ENCODE peak calls at places on chromosomes 11 and 22, in eight cellular contexts. One of them, this sample, is unnamed.

GRCh38 chr22:44957267-44957905 is 52.4 kb downstream of the PHF21B start:
- DNase-seq in PC-3: peak
- DNase-seq in transverse colon: no peak
- DNase-seq in IMR-90: peak
- DNase-seq in heart left ventricle: no peak
- DNase-seq in psoas muscle: no peak
- DNase-seq in colonic mucosa: no peak
- DNase-seq in cardiac muscle cell: no peak
- DNase-seq in this sample: no peak

GRCh38 chr22:49825436-49825835 is 2.2 kb downstream of the BRD1 start:
- DNase-seq in psoas muscle: peak
- DNase-seq in PC-3: peak
- DNase-seq in colonic mucosa: no peak
- DNase-seq in transverse colon: no peak
- DNase-seq in heart left ventricle: no peak
- DNase-seq in IMR-90: peak
- DNase-seq in cardiac muscle cell: peak
- DNase-seq in this sample: no peak

GRCh38 chr11:69170704-69171103 is 15.0 kb downstream of the SMIM38 start:
- DNase-seq in colonic mucosa: no peak
- DNase-seq in heart left ventricle: no peak
- DNase-seq in IMR-90: no peak
- DNase-seq in transverse colon: no peak
- DNase-seq in psoas muscle: no peak
- DNase-seq in cardiac muscle cell: no peak
- DNase-seq in PC-3: peak
- DNase-seq in this sample: no peak

GRCh38 chr11:130434521-130435223 is 6.3 kb upstream of the ADAMTS8 start:
- DNase-seq in psoas muscle: peak
- DNase-seq in cardiac muscle cell: peak
- DNase-seq in heart left ventricle: peak
- DNase-seq in IMR-90: peak
- DNase-seq in PC-3: peak
- DNase-seq in colonic mucosa: peak
- DNase-seq in transverse colon: peak
- DNase-seq in this sample: peak

GRCh38 chr22:33756508-33756949 is 163.7 kb downstream of the LARGE1 start:
- DNase-seq in IMR-90: no peak
- DNase-seq in transverse colon: no peak
- DNase-seq in colonic mucosa: no peak
- DNase-seq in psoas muscle: no peak
- DNase-seq in PC-3: no peak
- DNase-seq in cardiac muscle cell: no peak
- DNase-seq in heart left ventricle: peak
- DNase-seq in this sample: no peak

GRCh38 chr11:70497536-70498075 is 99.3 kb downstream of the CTTN start:
- DNase-seq in psoas muscle: peak
- DNase-seq in transverse colon: no peak
- DNase-seq in cardiac muscle cell: no peak
- DNase-seq in PC-3: no peak
- DNase-seq in colonic mucosa: no peak
- DNase-seq in heart left ventricle: peak
- DNase-seq in IMR-90: no peak
- DNase-seq in this sample: peak

GRCh38 chr11:69941546-69942332 is 122.5 kb upstream of the FGF3 start:
- DNase-seq in colonic mucosa: no peak
- DNase-seq in PC-3: no peak
- DNase-seq in transverse colon: no peak
- DNase-seq in heart left ventricle: no peak
- DNase-seq in cardiac muscle cell: no peak
- DNase-seq in psoas muscle: no peak
- DNase-seq in IMR-90: no peak
- DNase-seq in this sample: peak

GRCh38 chr22:37484115-37485005 is 1.8 kb downstream of the MFNG start:
- DNase-seq in transverse colon: peak
- DNase-seq in heart left ventricle: peak
- DNase-seq in psoas muscle: peak
- DNase-seq in PC-3: no peak
- DNase-seq in colonic mucosa: peak
- DNase-seq in cardiac muscle cell: no peak
- DNase-seq in IMR-90: no peak
- DNase-seq in this sample: peak

GRCh38 chr22:50621948-50622722 is 5.8 kb downstream of the ARSA start:
- DNase-seq in transverse colon: peak
- DNase-seq in PC-3: peak
- DNase-seq in colonic mucosa: peak
- DNase-seq in heart left ventricle: no peak
- DNase-seq in IMR-90: no peak
- DNase-seq in psoas muscle: no peak
- DNase-seq in cardiac muscle cell: no peak
- DNase-seq in this sample: no peak

GRCh38 chr11:17762309-17762974 is 27.9 kb downstream of the KCNC1 start:
- DNase-seq in heart left ventricle: no peak
- DNase-seq in colonic mucosa: no peak
- DNase-seq in PC-3: peak
- DNase-seq in IMR-90: no peak
- DNase-seq in cardiac muscle cell: no peak
- DNase-seq in transverse colon: no peak
- DNase-seq in psoas muscle: no peak
- DNase-seq in this sample: no peak

GRCh38 chr11:20388096-20389055 is 860 bp downstream of the PRMT3 start:
- DNase-seq in psoas muscle: no peak
- DNase-seq in colonic mucosa: peak
- DNase-seq in heart left ventricle: no peak
- DNase-seq in transverse colon: no peak
- DNase-seq in IMR-90: no peak
- DNase-seq in cardiac muscle cell: peak
- DNase-seq in PC-3: peak
- DNase-seq in this sample: no peak

GRCh38 chr11:122604626-122605025 is 50.9 kb upstream of the UBASH3B start:
- DNase-seq in IMR-90: no peak
- DNase-seq in psoas muscle: no peak
- DNase-seq in heart left ventricle: no peak
- DNase-seq in colonic mucosa: no peak
- DNase-seq in cardiac muscle cell: no peak
- DNase-seq in PC-3: no peak
- DNase-seq in transverse colon: no peak
- DNase-seq in this sample: no peak

GRCh38 chr11:34791725-34792124 is 124.5 kb downstream of the APIP start:
- DNase-seq in psoas muscle: no peak
- DNase-seq in heart left ventricle: no peak
- DNase-seq in PC-3: no peak
- DNase-seq in colonic mucosa: no peak
- DNase-seq in IMR-90: no peak
- DNase-seq in cardiac muscle cell: no peak
- DNase-seq in transverse colon: no peak
- DNase-seq in this sample: no peak

GRCh38 chr11:2837096-2837601 is 48.4 kb downstream of the CDKN1C start:
- DNase-seq in cardiac muscle cell: peak
- DNase-seq in IMR-90: peak
- DNase-seq in psoas muscle: peak
- DNase-seq in PC-3: peak
- DNase-seq in heart left ventricle: peak
- DNase-seq in colonic mucosa: peak
- DNase-seq in transverse colon: peak
- DNase-seq in this sample: peak

GRCh38 chr11:63619967-63620366 is 5.7 kb upstream of the PLAAT3 start:
- DNase-seq in cardiac muscle cell: no peak
- DNase-seq in IMR-90: no peak
- DNase-seq in transverse colon: no peak
- DNase-seq in heart left ventricle: no peak
- DNase-seq in PC-3: no peak
- DNase-seq in psoas muscle: no peak
- DNase-seq in colonic mucosa: no peak
- DNase-seq in this sample: no peak

DNA sequence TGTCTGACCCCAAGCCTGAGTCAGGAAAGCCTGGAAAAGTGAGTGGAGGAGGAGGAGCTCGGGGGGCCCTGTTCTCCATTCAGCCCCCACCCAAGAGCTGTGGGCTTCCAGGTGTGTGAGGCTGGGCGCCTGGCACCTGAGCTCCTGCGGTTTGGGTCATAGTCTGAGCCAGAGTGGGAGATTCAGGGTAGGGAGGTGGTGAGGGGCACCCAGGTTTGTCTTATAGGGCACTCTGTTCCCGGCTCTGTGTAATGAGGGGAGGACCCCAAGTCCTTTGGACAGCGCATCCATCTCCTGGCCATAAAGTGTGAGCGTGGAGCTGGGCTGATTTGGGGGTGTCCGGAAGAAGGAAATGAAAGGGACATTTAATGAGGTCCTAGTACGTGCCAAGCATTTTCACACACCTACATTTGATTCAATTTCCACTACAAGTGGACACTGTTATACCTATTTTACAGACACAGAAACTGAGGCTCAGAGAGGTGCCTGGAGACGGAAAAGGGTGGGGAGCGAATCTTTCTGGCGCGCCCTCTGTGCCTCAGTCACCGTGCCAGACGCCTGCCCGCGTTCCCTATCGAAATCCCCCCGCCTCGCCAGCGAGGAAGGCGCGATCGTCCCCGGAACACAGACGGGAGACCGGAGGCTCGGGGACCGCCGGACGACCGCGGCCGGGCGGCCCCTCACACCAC is 1.2 kb downstream of the NPTXR start:
- DNase-seq in psoas muscle: no peak
- DNase-seq in heart left ventricle: no peak
- DNase-seq in IMR-90: no peak
- DNase-seq in transverse colon: no peak
- DNase-seq in PC-3: no peak
- DNase-seq in cardiac muscle cell: no peak
- DNase-seq in colonic mucosa: no peak
- DNase-seq in this sample: no peak
- H3K27ac ChIP-seq in psoas muscle: no peak
- H3K27ac ChIP-seq in heart left ventricle: peak
- H3K27ac ChIP-seq in IMR-90: no peak
- H3K27ac ChIP-seq in transverse colon: peak
- H3K27ac ChIP-seq in PC-3: no peak
- H3K27ac ChIP-seq in cardiac muscle cell: no peak
- H3K27ac ChIP-seq in colonic mucosa: no peak
- H3K27ac ChIP-seq in this sample: peak

DNA sequence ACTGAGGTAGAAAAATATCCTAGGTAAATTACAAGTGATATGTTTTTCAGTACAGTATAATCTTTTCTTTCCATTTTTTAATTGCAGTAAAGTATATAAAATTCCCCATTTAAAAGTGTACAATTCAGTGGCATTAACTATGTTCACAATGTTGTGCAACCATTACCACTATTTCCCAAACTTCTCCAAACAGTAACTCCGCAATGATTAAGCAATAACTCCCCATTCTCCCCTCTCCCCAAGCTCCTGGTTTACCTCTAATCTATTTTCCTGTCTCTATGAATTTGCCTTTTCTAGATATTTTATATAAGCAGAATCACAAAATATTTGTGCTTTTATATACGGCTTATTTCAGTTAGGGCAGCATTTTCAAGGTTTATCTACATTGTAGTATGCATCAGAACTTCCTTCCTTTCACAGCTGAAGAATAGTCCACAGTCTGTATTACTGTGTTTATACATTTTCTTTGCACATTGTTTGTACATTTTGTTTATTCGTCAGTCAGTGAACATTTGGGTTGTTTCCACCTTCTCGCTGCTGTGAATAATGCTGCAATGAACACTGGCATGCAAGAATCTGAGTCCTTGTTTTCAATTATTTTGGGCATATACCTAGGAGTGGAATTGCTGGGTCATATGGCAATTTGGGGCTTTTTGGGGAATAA is 110.7 kb downstream of the RPL27A start:
- DNase-seq in PC-3: no peak
- DNase-seq in colonic mucosa: no peak
- DNase-seq in psoas muscle: no peak
- DNase-seq in cardiac muscle cell: peak
- DNase-seq in IMR-90: peak
- DNase-seq in transverse colon: no peak
- DNase-seq in heart left ventricle: no peak
- DNase-seq in this sample: no peak
- TF ChIP-seq CTCF in PC-3: no peak
- TF ChIP-seq CTCF in colonic mucosa: no peak
- TF ChIP-seq CTCF in psoas muscle: no peak
- TF ChIP-seq CTCF in cardiac muscle cell: no peak
- TF ChIP-seq CTCF in IMR-90: no peak
- TF ChIP-seq CTCF in transverse colon: no peak
- TF ChIP-seq CTCF in heart left ventricle: no peak
- TF ChIP-seq CTCF in this sample: no peak

DNA sequence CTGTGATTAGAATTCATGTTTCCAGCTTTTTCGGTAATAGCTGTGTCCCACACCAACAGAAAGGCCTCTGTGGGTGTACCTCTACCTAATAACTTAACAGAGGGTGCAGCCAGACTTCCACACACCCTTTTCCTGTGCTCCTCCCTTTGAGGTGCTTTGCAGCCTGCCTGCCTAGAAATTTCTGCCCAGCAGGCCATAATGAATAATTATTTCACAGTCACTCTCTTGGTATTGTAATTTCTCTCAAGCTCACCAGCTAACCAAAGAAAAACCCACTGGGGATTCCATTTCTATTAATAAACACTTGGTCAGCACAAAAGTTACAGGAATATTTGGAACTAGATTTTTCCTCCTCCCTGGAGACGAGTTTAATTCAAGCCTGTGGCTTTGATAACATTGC is 13.3 kb downstream of the WT1 start:
- DNase-seq in colonic mucosa: no peak
- DNase-seq in heart left ventricle: no peak
- DNase-seq in PC-3: no peak
- DNase-seq in cardiac muscle cell: no peak
- DNase-seq in IMR-90: no peak
- DNase-seq in transverse colon: no peak
- DNase-seq in psoas muscle: no peak
- DNase-seq in this sample: no peak
- H3K4me3 ChIP-seq in colonic mucosa: no peak
- H3K4me3 ChIP-seq in heart left ventricle: no peak
- H3K4me3 ChIP-seq in PC-3: no peak
- H3K4me3 ChIP-seq in cardiac muscle cell: no peak
- H3K4me3 ChIP-seq in IMR-90: no peak
- H3K4me3 ChIP-seq in transverse colon: no peak
- H3K4me3 ChIP-seq in psoas muscle: no peak
- H3K4me3 ChIP-seq in this sample: no peak

GRCh38 chr22:46652081-46652929 is 32.1 kb downstream of the GRAMD4 start:
- DNase-seq in heart left ventricle: peak
- DNase-seq in transverse colon: peak
- DNase-seq in cardiac muscle cell: peak
- DNase-seq in psoas muscle: peak
- DNase-seq in IMR-90: peak
- DNase-seq in PC-3: no peak
- DNase-seq in colonic mucosa: no peak
- DNase-seq in this sample: no peak

GRCh38 chr22:46649176-46650077 is 29.2 kb downstream of the GRAMD4 start:
- DNase-seq in psoas muscle: no peak
- DNase-seq in IMR-90: peak
- DNase-seq in heart left ventricle: peak
- DNase-seq in transverse colon: no peak
- DNase-seq in PC-3: peak
- DNase-seq in colonic mucosa: no peak
- DNase-seq in cardiac muscle cell: peak
- DNase-seq in this sample: no peak

GRCh38 chr22:46650078-46650810 is 30.1 kb downstream of the GRAMD4 start:
- DNase-seq in PC-3: no peak
- DNase-seq in psoas muscle: no peak
- DNase-seq in colonic mucosa: no peak
- DNase-seq in IMR-90: no peak
- DNase-seq in heart left ventricle: peak
- DNase-seq in transverse colon: no peak
- DNase-seq in cardiac muscle cell: no peak
- DNase-seq in this sample: no peak

GRCh38 chr22:46652930-46653331 is 32.7 kb downstream of the GRAMD4 start:
- DNase-seq in psoas muscle: no peak
- DNase-seq in PC-3: no peak
- DNase-seq in colonic mucosa: no peak
- DNase-seq in transverse colon: no peak
- DNase-seq in IMR-90: peak
- DNase-seq in cardiac muscle cell: peak
- DNase-seq in heart left ventricle: no peak
- DNase-seq in this sample: no peak

GRCh38 chr22:46651316-46651715 is 31.1 kb downstream of the GRAMD4 start:
- DNase-seq in psoas muscle: no peak
- DNase-seq in transverse colon: no peak
- DNase-seq in PC-3: no peak
- DNase-seq in cardiac muscle cell: no peak
- DNase-seq in IMR-90: no peak
- DNase-seq in colonic mucosa: no peak
- DNase-seq in heart left ventricle: no peak
- DNase-seq in this sample: no peak
- H3K27ac ChIP-seq in psoas muscle: peak
- H3K27ac ChIP-seq in transverse colon: no peak
- H3K27ac ChIP-seq in PC-3: no peak
- H3K27ac ChIP-seq in cardiac muscle cell: no peak
- H3K27ac ChIP-seq in IMR-90: no peak
- H3K27ac ChIP-seq in colonic mucosa: no peak
- H3K27ac ChIP-seq in heart left ventricle: peak
- H3K27ac ChIP-seq in this sample: no peak

This sample was measured in lower lobe of right lung.